ENCODE peak calls at places on chromosomes 5 and 9, in eight cellular contexts. G is HepG2, I is IMR-90, E is kidney epithelial cell, A is fibroblast of pulmonary artery, W is adrenal gland, V is left ventricle myocardium inferior, P is endothelial cell of umbilical vein. D is an unnamed sample.

GRCh38 chr5:89849819-89850515 is 559.6 kb downstream of the CETN3 start:
- DNase-seq in G (no peak), I (no peak), E (no peak), A (peak; percentile 19), W (no peak), V (no peak), P (no peak), D (peak; percentile 8)

GRCh38 chr9:125540497-125540896 is 166.5 kb downstream of the MAPKAP1 start:
- DNase-seq in G (no peak), I (no peak), E (peak; percentile 58), A (no peak), W (no peak), V (no peak), P (no peak), D (no peak)

GRCh38 chr9:130008577-130008976 is 34.4 kb downstream of the FNBP1 start:
- DNase-seq in G (peak; percentile 82), I (no peak), E (no peak), A (no peak), W (no peak), V (no peak), P (no peak), D (no peak)

GRCh38 chr5:127785098-127785927 is 82.1 kb downstream of the CCDC192 start:
- DNase-seq in G (no peak), I (peak; percentile 96), E (peak; percentile 85), A (peak; percentile 86), W (no peak), V (no peak), P (no peak), D (peak; percentile 92)

GRCh38 chr5:90899014-90899604 is 340.5 kb downstream of the ADGRV1 start:
- DNase-seq in G (peak; percentile 75), I (no peak), E (no peak), A (no peak), W (no peak), V (no peak), P (no peak), D (no peak)

GRCh38 chr5:119273391-119273839 is 82.4 kb upstream of the TNFAIP8 start:
- DNase-seq in G (no peak), I (no peak), E (no peak), A (no peak), W (no peak), V (peak; percentile 26), P (peak; percentile 43), D (no peak)

GRCh38 chr5:139855451-139855850 is 59.8 kb downstream of the PSD2 start:
- DNase-seq in G (no peak), I (no peak), E (no peak), A (no peak), W (no peak), V (no peak), P (no peak), D (no peak)

GRCh38 chr5:179118756-179119414 is 58.7 kb downstream of the ZNF354C start:
- DNase-seq in G (no peak), I (no peak), E (no peak), A (no peak), W (no peak), V (no peak), P (no peak), D (no peak)

GRCh38 chr5:172776235-172776594 is 5.2 kb upstream of the DUSP1 start:
- DNase-seq in G (peak; percentile 94), I (no peak), E (no peak), A (no peak), W (no peak), V (no peak), P (no peak), D (no peak)

GRCh38 chr5:626850-627249 is 14.7 kb downstream of the CEP72 start:
- DNase-seq in G (no peak), I (peak; percentile 25), E (no peak), A (no peak), W (no peak), V (no peak), P (no peak), D (peak; percentile 56)

GRCh38 chr5:127320032-127320945 is 29.7 kb downstream of the MEGF10 start:
- DNase-seq in G (no peak), I (no peak), E (peak; percentile 54), A (peak; percentile 14), W (no peak), V (no peak), P (no peak), D (peak; percentile 26)

GRCh38 chr9:98083059-98083458 is 26.5 kb downstream of the NANS start:
- DNase-seq in G (no peak), I (peak; percentile 46), E (no peak), A (no peak), W (no peak), V (no peak), P (peak; percentile 16), D (peak; percentile 32)

GRCh38 chr9:792331-793260 is 48.9 kb upstream of the DMRT1 start:
- DNase-seq in G (peak; percentile 76), I (peak; percentile 39), E (no peak), A (peak; percentile 15), W (no peak), V (no peak), P (no peak), D (peak; percentile 4)

GRCh38 chr9:37972346-37972745 is 68.4 kb upstream of the SLC25A51 start:
- DNase-seq in G (no peak), I (peak; percentile 53), E (no peak), A (peak; percentile 48), W (no peak), V (no peak), P (peak; percentile 65), D (peak; percentile 57)
- TF ChIP-seq CTCF in G (no peak), I (peak; percentile 36), E (peak; percentile 27), A (peak; percentile 41), W (no peak), V (no peak), P (no peak), D (peak; percentile 56)

DNA sequence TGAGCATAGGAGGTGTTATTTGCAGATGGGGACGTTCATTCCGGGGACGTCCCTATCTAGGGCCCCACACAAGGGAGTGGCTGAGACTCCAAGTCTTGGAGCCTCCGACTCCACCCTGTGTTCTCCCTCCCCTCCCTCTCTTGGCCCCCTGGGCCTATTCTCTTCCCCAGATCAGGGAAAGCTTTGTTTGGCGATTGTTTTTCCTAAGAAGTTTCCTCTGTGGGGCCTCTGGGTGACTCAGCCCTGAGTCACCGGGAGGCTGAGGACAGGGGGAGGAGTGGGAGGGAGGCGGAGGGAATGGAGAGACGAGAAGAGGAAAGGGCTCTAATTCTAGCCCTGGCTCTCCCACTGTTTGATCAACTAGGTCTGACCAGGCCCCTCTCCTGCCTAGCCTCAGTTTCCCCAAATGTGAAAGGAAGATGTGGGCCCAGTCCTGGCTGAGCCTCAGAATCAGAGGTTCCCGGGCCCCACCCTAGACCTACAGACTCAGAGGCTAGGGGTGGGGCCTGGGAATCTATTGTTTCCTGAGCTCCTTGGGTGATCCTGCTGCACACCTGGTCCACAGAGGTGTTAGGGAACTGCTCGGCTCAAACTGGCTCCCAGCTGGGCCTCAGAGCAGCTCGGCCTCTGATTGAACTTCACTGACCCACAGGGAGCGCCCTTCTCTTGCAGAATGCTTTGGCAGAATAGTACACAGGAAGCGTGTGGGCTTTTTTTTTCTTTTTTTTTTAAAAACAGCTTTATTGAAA is 19.2 kb downstream of the GSN start:
- DNase-seq in G (peak; percentile 86), I (peak; percentile 95), E (peak; percentile 81), A (peak; percentile 97), W (peak; percentile 91), V (peak; percentile 87), P (peak; percentile 98), D (peak; percentile 94)
- H3K4me3 ChIP-seq in G (peak overlapping the region; percentile 32), I (no peak overlapping the region), E (no peak overlapping the region), A (no peak overlapping the region), W (no peak overlapping the region), V (peak overlapping the region; percentile 62), P (peak overlapping the region; percentile 20), D (peak overlapping the region; percentile 15)

DNA sequence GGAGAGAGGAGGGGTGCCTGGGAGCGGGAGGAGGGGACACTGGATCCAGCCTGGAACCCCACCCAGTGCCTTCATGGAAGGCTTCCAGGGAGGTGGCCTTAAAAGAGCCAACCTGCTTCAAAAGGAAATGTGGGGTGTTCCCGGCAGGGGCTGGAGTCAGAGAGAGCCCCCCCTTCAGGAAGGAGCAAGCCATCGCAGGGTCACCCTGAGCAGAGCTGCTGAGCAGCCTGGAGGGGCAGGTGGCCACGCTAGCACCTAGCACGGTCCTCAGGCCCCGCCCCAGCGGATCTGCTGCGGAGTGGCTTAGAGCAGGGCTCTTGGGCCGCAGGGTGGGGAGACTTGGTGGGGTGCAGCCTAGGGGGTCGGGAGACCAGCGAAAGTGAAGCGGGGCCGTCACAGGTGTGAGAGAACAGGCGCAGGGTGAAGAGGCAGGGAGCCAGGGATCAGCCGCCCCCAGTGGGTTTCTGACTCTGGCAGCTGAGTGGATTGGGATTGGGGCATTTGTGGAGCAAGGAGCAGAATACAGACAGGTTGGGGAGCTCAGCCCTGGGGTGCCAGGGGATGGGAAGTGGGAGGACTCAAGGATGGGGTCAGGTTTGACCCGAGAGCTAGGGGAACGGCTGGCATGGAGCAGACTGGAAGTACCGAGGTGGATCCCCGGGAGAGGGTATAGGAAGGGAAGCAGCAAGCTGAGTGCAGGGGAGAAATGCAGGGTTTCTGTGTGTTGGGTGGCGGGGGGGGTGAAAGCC is 1.5 kb downstream of the LCN2 start:
- DNase-seq in G (peak; percentile 47), I (no peak), E (no peak), A (no peak), W (no peak), V (no peak), P (no peak), D (no peak)
- TF ChIP-seq CTCF in G (peak; percentile 71), I (peak; percentile 15), E (peak; percentile 11), A (peak; percentile 19), W (no peak), V (peak; percentile 44), P (peak; percentile 22), D (peak; percentile 42)

GRCh38 chr5:181159286-181160143 is 12.1 kb downstream of the OR2V2 start:
- DNase-seq in G (peak; percentile 67), I (peak; percentile 60), E (no peak), A (peak; percentile 83), W (peak; percentile 85), V (peak; percentile 84), P (peak; percentile 53), D (peak; percentile 84)

GRCh38 chr5:181158869-181159268 is 11.5 kb downstream of the OR2V2 start:
- DNase-seq in G (no peak), I (no peak), E (no peak), A (no peak), W (no peak), V (no peak), P (no peak), D (no peak)

GRCh38 chr5:181163487-181164075 is 16.2 kb downstream of the OR2V2 start:
- DNase-seq in G (no peak), I (no peak), E (no peak), A (no peak), W (no peak), V (no peak), P (no peak), D (no peak)

GRCh38 chr5:181161534-181162175 is 14.3 kb downstream of the OR2V2 start:
- DNase-seq in G (no peak), I (no peak), E (no peak), A (no peak), W (no peak), V (no peak), P (no peak), D (no peak)

DNA sequence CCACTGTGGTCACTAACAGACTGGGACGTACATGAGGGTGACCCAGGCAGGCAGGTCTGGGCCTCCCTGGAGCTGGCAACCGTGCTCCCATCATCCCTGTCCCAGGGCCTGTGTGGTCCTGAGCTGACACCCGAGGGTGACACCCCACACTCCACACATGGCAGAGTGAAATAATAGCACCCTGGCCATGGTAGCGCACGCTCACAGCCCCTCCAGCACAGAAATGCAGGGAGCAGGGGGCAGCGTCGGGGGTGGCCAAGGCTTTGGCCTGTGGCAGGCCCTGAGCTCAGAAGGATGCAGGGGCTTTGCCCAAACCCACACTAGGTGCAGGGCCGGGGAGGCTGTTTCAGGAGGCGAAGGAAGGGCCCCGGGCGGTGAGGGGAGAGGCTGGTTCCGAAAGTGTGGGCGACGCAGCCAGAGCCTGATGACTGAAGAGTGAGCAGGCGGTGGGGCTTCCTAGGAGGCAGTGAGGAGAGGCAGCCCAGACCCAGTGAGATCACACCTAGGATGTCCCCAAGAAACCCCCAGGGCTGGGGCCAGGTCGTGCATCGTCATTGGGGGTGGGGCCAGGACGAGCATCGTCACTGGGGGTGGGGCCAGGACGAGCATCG is 12.9 kb downstream of the OR2V2 start:
- DNase-seq in G (no peak), I (peak; percentile 59), E (no peak), A (peak; percentile 33), W (peak; percentile 13), V (peak; percentile 33), P (no peak), D (peak; percentile 53)
- H3K4me3 ChIP-seq in G (peak overlapping the region; percentile 28), I (peak overlapping the region; percentile 47), E (peak overlapping the region; percentile 40), A (peak overlapping the region; percentile 45), W (no peak overlapping the region), V (peak overlapping the region; percentile 57), P (peak overlapping the region; percentile 39), D (peak overlapping the region; percentile 56)